ENCODE peak calls at places on chromosomes 13 and 19, in ten cellular contexts. E is transverse colon, T is tibial nerve, V is GM13977, N is T-helper 2 cell, Q is SK-MEL-5, P is sigmoid colon, M is substantia nigra, I is smooth muscle cell of the brain vasculature, K is aorta. F is an unnamed sample.

GRCh38 chr19:4108767-4109625 is 14.9 kb downstream of the MAP2K2 start:
- DNase-seq in E (peak; percentile 45), T (no peak), V (peak; percentile 88), N (no peak), Q (no peak), P (no peak), M (no peak), I (no peak), K (no peak), F (no peak)

GRCh38 chr19:39467941-39468340 is 12.7 kb upstream of the TIMM50 start:
- DNase-seq in E (no peak), T (no peak), V (no peak), N (no peak), Q (no peak), P (no peak), M (no peak), I (no peak), K (no peak), F (no peak)

GRCh38 chr19:10916602-10917001 is 11.8 kb downstream of the YIPF2 start:
- DNase-seq in E (no peak), T (no peak), V (no peak), N (no peak), Q (no peak), P (no peak), M (no peak), I (no peak), K (no peak), F (no peak)

GRCh38 chr13:73081256-73081915 is 22.6 kb downstream of the KLF5 start:
- DNase-seq in E (no peak), T (no peak), V (no peak), N (no peak), Q (no peak), P (no peak), M (no peak), I (no peak), K (no peak), F (no peak)

GRCh38 chr19:43743059-43743458 is 11.7 kb downstream of the SMG9 start:
- DNase-seq in E (no peak), T (no peak), V (no peak), N (no peak), Q (no peak), P (no peak), M (no peak), I (no peak), K (no peak), F (no peak)

GRCh38 chr13:94481966-94482365 is 2.5 kb upstream of the DCT start:
- DNase-seq in E (no peak), T (no peak), V (no peak), N (no peak), Q (no peak), P (no peak), M (no peak), I (no peak), K (no peak), F (peak; percentile 72)

GRCh38 chr19:383922-384800 is 24.8 kb downstream of the C2CD4C start:
- DNase-seq in E (no peak), T (no peak), V (no peak), N (no peak), Q (no peak), P (peak; percentile 65), M (peak; percentile 21), I (no peak), K (no peak), F (no peak)

GRCh38 chr13:97492257-97492656 is 58.3 kb downstream of the RAP2A start:
- DNase-seq in E (no peak), T (no peak), V (no peak), N (no peak), Q (no peak), P (no peak), M (no peak), I (no peak), K (no peak), F (no peak)

GRCh38 chr13:31786011-31786410 is 46.7 kb downstream of the RXFP2 start:
- DNase-seq in E (no peak), T (no peak), V (no peak), N (no peak), Q (no peak), P (no peak), M (no peak), I (no peak), K (no peak), F (no peak)

GRCh38 chr19:2613507-2614295 is 88.8 kb downstream of the GNG7 start:
- DNase-seq in E (peak; percentile 50), T (no peak), V (peak; percentile 60), N (peak; percentile 33), Q (peak; percentile 47), P (peak; percentile 73), M (no peak), I (no peak), K (peak; percentile 87), F (no peak)

GRCh38 chr13:114272977-114273376 is 8.4 kb upstream of the UPF3A start:
- DNase-seq in E (no peak), T (no peak), V (no peak), N (no peak), Q (no peak), P (no peak), M (no peak), I (no peak), K (no peak), F (no peak)

GRCh38 chr13:41133951-41134350 is 1.3 kb upstream of the KBTBD6 start:
- DNase-seq in E (no peak), T (no peak), V (no peak), N (no peak), Q (peak; percentile 60), P (no peak), M (no peak), I (no peak), K (no peak), F (no peak)

GRCh38 chr19:46943150-46943946 is 76.3 kb upstream of the NPAS1 start:
- DNase-seq in E (no peak), T (no peak), V (no peak), N (no peak), Q (no peak), P (no peak), M (no peak), I (no peak), K (peak; percentile 34), F (no peak)

GRCh38 chr13:99050983-99051488 is 73.2 kb upstream of the DOCK9 start:
- DNase-seq in E (no peak), T (no peak), V (no peak), N (no peak), Q (no peak), P (no peak), M (no peak), I (no peak), K (no peak), F (no peak)

GRCh38 chr13:42650470-42650869 is 76.5 kb downstream of the TNFSF11 start:
- DNase-seq in E (no peak), T (no peak), V (no peak), N (no peak), Q (no peak), P (no peak), M (no peak), I (no peak), K (no peak), F (no peak)

GRCh38 chr19:20078696-20079095 is 896 bp downstream of the ZNF90 start:
- DNase-seq in E (peak; percentile 31), T (no peak), V (no peak), N (no peak), Q (no peak), P (peak; percentile 67), M (peak; percentile 4), I (no peak), K (peak; percentile 78), F (no peak)

GRCh38 chr19:47158367-47158791 is 27.7 kb downstream of the SAE1 start:
- DNase-seq in E (peak; percentile 14), T (no peak), V (no peak), N (no peak), Q (no peak), P (no peak), M (no peak), I (no peak), K (no peak), F (no peak)

GRCh38 chr13:97371486-97372109 is 62.4 kb upstream of the RAP2A start:
- DNase-seq in E (no peak), T (no peak), V (no peak), N (no peak), Q (no peak), P (no peak), M (no peak), I (no peak), K (no peak), F (no peak)

GRCh38 chr13:28705734-28706133 is 13.0 kb downstream of the SLC46A3 start:
- DNase-seq in E (no peak), T (no peak), V (no peak), N (no peak), Q (no peak), P (no peak), M (no peak), I (no peak), K (no peak), F (no peak)

GRCh38 chr13:79373916-79374315 is 32.1 kb downstream of the RBM26 start:
- DNase-seq in E (no peak), T (no peak), V (no peak), N (no peak), Q (no peak), P (no peak), M (no peak), I (no peak), K (no peak), F (no peak)

GRCh38 chr19:19591133-19591825 is 27.2 kb downstream of the PBX4 start:
- DNase-seq in E (peak; percentile 35), T (no peak), V (peak; percentile 78), N (no peak), Q (peak; percentile 88), P (no peak), M (no peak), I (peak; percentile 45), K (no peak), F (peak; percentile 74)

GRCh38 chr13:75968103-75968838 is 332.1 kb downstream of the LMO7 start:
- DNase-seq in E (no peak), T (no peak), V (no peak), N (no peak), Q (no peak), P (no peak), M (no peak), I (no peak), K (no peak), F (no peak)

GRCh38 chr19:1122972-1123363 is 19.2 kb downstream of the GPX4 start:
- DNase-seq in E (peak; percentile 85), T (no peak), V (peak; percentile 93), N (no peak), Q (peak; percentile 77), P (no peak), M (no peak), I (no peak), K (peak; percentile 93), F (peak; percentile 16)

GRCh38 chr13:50255639-50256038 is 240.4 kb downstream of the KCNRG start:
- DNase-seq in E (no peak), T (no peak), V (no peak), N (no peak), Q (no peak), P (no peak), M (no peak), I (no peak), K (no peak), F (no peak)

GRCh38 chr13:48853381-48854102 is 122.2 kb upstream of the FNDC3A start:
- DNase-seq in E (no peak), T (no peak), V (no peak), N (no peak), Q (peak; percentile 43), P (no peak), M (no peak), I (no peak), K (no peak), F (peak; percentile 4)

GRCh38 chr13:66071018-66071417 is 1159.1 kb downstream of the PCDH9 start:
- DNase-seq in E (no peak), T (no peak), V (no peak), N (no peak), Q (peak; percentile 55), P (no peak), M (no peak), I (no peak), K (no peak), F (no peak)

F was measured in RCC 7860.